ENCODE peak calls at places on chromosomes 13 and 19, in ten cellular contexts. X is stimulated activated CD4-positive, alpha-beta T cell treated with anti-CD3 and anti-CD28 coated beads, TNF-alpha, amount 100 ng/mL, for 48 hours; Q is T-helper 1 cell; E is activated CD4-positive, alpha-beta T cell treated with anti-CD3 and anti-CD28 coated beads for 24 hours; Z is fibroblast of the aortic adventitia; B is stimulated activated CD8-positive, alpha-beta memory T cell treated with anti-CD3 and anti-CD28 coated beads, Interleukin-2, amount 100 ng/mL, for 1 hour; F is left ventricle myocardium inferior; G is AG04449; K is astrocyte of the cerebellum; S is memory B cell. I is an unnamed sample.

GRCh38 chr13:110359840-110360301 is 52.8 kb downstream of the COL4A2 start:
- DNase-seq in X (no peak), Q (no peak), E (no peak), Z (no peak), B (no peak), F (no peak), G (peak), K (no peak), S (no peak), I (no peak)

GRCh38 chr19:5292843-5293606 is 47.6 kb downstream of the PTPRS start:
- DNase-seq in X (peak), Q (peak), E (peak), Z (peak), B (peak), F (peak), G (no peak), K (no peak), S (peak), I (peak)

GRCh38 chr13:72657379-72657778 is 70.0 kb downstream of the MZT1 start:
- DNase-seq in X (no peak), Q (no peak), E (no peak), Z (no peak), B (no peak), F (no peak), G (no peak), K (no peak), S (no peak), I (no peak)

GRCh38 chr13:113724780-113725315 is 34.2 kb upstream of the TMEM255B start:
- DNase-seq in X (peak), Q (peak), E (peak), Z (peak), B (peak), F (peak), G (no peak), K (peak), S (peak), I (no peak)

GRCh38 chr19:55529636-55530230 is 7.2 kb downstream of the SBK2 start:
- DNase-seq in X (no peak), Q (no peak), E (no peak), Z (no peak), B (no peak), F (no peak), G (no peak), K (no peak), S (no peak), I (no peak)

GRCh38 chr13:101757446-101758039 is 305.1 kb downstream of the ITGBL1 start:
- DNase-seq in X (no peak), Q (no peak), E (no peak), Z (peak), B (no peak), F (no peak), G (no peak), K (peak), S (peak), I (no peak)

GRCh38 chr13:70518081-70518480 is 409.8 kb upstream of the KLHL1 start:
- DNase-seq in X (no peak), Q (no peak), E (no peak), Z (no peak), B (no peak), F (no peak), G (no peak), K (no peak), S (no peak), I (no peak)

GRCh38 chr13:97329331-97329730 is 104.6 kb upstream of the RAP2A start:
- DNase-seq in X (no peak), Q (no peak), E (no peak), Z (peak), B (no peak), F (no peak), G (no peak), K (no peak), S (no peak), I (no peak)

GRCh38 chr13:111531505-111531904 is 211.1 kb downstream of the TEX29 start:
- DNase-seq in X (no peak), Q (no peak), E (no peak), Z (no peak), B (no peak), F (no peak), G (no peak), K (no peak), S (no peak), I (no peak)

GRCh38 chr13:99982021-99982740 is 597 bp downstream of the ZIC2 start:
- DNase-seq in X (no peak), Q (no peak), E (no peak), Z (no peak), B (no peak), F (no peak), G (no peak), K (no peak), S (no peak), I (no peak)

GRCh38 chr19:8908066-8908465 is 75.9 kb downstream of the MBD3L1 start:
- DNase-seq in X (no peak), Q (no peak), E (no peak), Z (no peak), B (no peak), F (no peak), G (no peak), K (no peak), S (no peak), I (no peak)

GRCh38 chr13:98842858-98843481 is 90.5 kb upstream of the SLC15A1 start:
- DNase-seq in X (peak), Q (peak), E (peak), Z (peak), B (peak), F (peak), G (no peak), K (peak), S (peak), I (no peak)

GRCh38 chr13:57611956-57612355 is 19.6 kb upstream of the PCDH17 start:
- DNase-seq in X (no peak), Q (no peak), E (no peak), Z (no peak), B (no peak), F (no peak), G (no peak), K (no peak), S (no peak), I (no peak)

GRCh38 chr19:29586401-29586800 is 19.7 kb upstream of the POP4 start:
- DNase-seq in X (no peak), Q (no peak), E (no peak), Z (no peak), B (no peak), F (no peak), G (no peak), K (no peak), S (no peak), I (no peak)

GRCh38 chr13:84994582-84994981 is 804.6 kb downstream of the SLITRK6 start:
- DNase-seq in X (no peak), Q (no peak), E (no peak), Z (no peak), B (no peak), F (no peak), G (no peak), K (no peak), S (no peak), I (no peak)

GRCh38 chr19:2315818-2316353 is 7.9 kb upstream of the LINGO3 start:
- DNase-seq in X (no peak), Q (no peak), E (no peak), Z (peak), B (no peak), F (peak), G (no peak), K (peak), S (no peak), I (no peak)

I was measured in GM04503.